ENCODE peak calls at places on chromosome X, in nine cellular contexts. One of them, this sample, is unnamed.

GRCh38 chrX:2342878-2343277 is 157.9 kb downstream of the DHRSX start:
- DNase-seq in NCI-H187 treated with DMSO at 0.1 percent for 48 hours: no peak
- DNase-seq in GM06990: no peak
- DNase-seq in stimulated activated CD8-positive, alpha-beta memory T cell treated with anti-CD3 and anti-CD28 coated beads, Interleukin-4, amount 100 ng/mL, for 24 hours: no peak
- DNase-seq in NCI-H446: no peak
- DNase-seq in LNCaP clone FGC: no peak
- DNase-seq in kidney: no peak
- DNase-seq in activated CD8-positive, alpha-beta memory T cell treated with anti-CD3 and anti-CD28 coated beads for 24 hours: no peak
- DNase-seq in activated CD4-positive, alpha-beta T cell treated with anti-CD3 and anti-CD28 coated beads for 48 hours: no peak
- DNase-seq in this sample: no peak

GRCh38 chrX:101417190-101417589 is 9.2 kb downstream of the HNRNPH2 start:
- DNase-seq in NCI-H187 treated with DMSO at 0.1 percent for 48 hours: no peak
- DNase-seq in GM06990: no peak
- DNase-seq in stimulated activated CD8-positive, alpha-beta memory T cell treated with anti-CD3 and anti-CD28 coated beads, Interleukin-4, amount 100 ng/mL, for 24 hours: no peak
- DNase-seq in NCI-H446: no peak
- DNase-seq in LNCaP clone FGC: no peak
- DNase-seq in kidney: no peak
- DNase-seq in activated CD8-positive, alpha-beta memory T cell treated with anti-CD3 and anti-CD28 coated beads for 24 hours: no peak
- DNase-seq in activated CD4-positive, alpha-beta T cell treated with anti-CD3 and anti-CD28 coated beads for 48 hours: no peak
- DNase-seq in this sample: no peak

GRCh38 chrX:11465648-11466411 is 172.6 kb downstream of the AMELX start:
- DNase-seq in NCI-H187 treated with DMSO at 0.1 percent for 48 hours: no peak
- DNase-seq in GM06990: no peak
- DNase-seq in stimulated activated CD8-positive, alpha-beta memory T cell treated with anti-CD3 and anti-CD28 coated beads, Interleukin-4, amount 100 ng/mL, for 24 hours: no peak
- DNase-seq in NCI-H446: no peak
- DNase-seq in LNCaP clone FGC: no peak
- DNase-seq in kidney: no peak
- DNase-seq in activated CD8-positive, alpha-beta memory T cell treated with anti-CD3 and anti-CD28 coated beads for 24 hours: no peak
- DNase-seq in activated CD4-positive, alpha-beta T cell treated with anti-CD3 and anti-CD28 coated beads for 48 hours: no peak
- DNase-seq in this sample: no peak

GRCh38 chrX:47380268-47380667 is 9.9 kb downstream of the ZNF157 start:
- DNase-seq in NCI-H187 treated with DMSO at 0.1 percent for 48 hours: no peak
- DNase-seq in GM06990: no peak
- DNase-seq in stimulated activated CD8-positive, alpha-beta memory T cell treated with anti-CD3 and anti-CD28 coated beads, Interleukin-4, amount 100 ng/mL, for 24 hours: peak
- DNase-seq in NCI-H446: no peak
- DNase-seq in LNCaP clone FGC: no peak
- DNase-seq in kidney: no peak
- DNase-seq in activated CD8-positive, alpha-beta memory T cell treated with anti-CD3 and anti-CD28 coated beads for 24 hours: peak
- DNase-seq in activated CD4-positive, alpha-beta T cell treated with anti-CD3 and anti-CD28 coated beads for 48 hours: peak
- DNase-seq in this sample: no peak

GRCh38 chrX:153764786-153765137 is 713 bp downstream of the PLXNB3 start:
- DNase-seq in NCI-H187 treated with DMSO at 0.1 percent for 48 hours: no peak
- DNase-seq in GM06990: peak
- DNase-seq in stimulated activated CD8-positive, alpha-beta memory T cell treated with anti-CD3 and anti-CD28 coated beads, Interleukin-4, amount 100 ng/mL, for 24 hours: no peak
- DNase-seq in NCI-H446: no peak
- DNase-seq in LNCaP clone FGC: no peak
- DNase-seq in kidney: no peak
- DNase-seq in activated CD8-positive, alpha-beta memory T cell treated with anti-CD3 and anti-CD28 coated beads for 24 hours: no peak
- DNase-seq in activated CD4-positive, alpha-beta T cell treated with anti-CD3 and anti-CD28 coated beads for 48 hours: peak
- DNase-seq in this sample: no peak

GRCh38 chrX:28625223-28625622 is 38.0 kb downstream of the IL1RAPL1 start:
- DNase-seq in NCI-H187 treated with DMSO at 0.1 percent for 48 hours: peak
- DNase-seq in GM06990: no peak
- DNase-seq in stimulated activated CD8-positive, alpha-beta memory T cell treated with anti-CD3 and anti-CD28 coated beads, Interleukin-4, amount 100 ng/mL, for 24 hours: no peak
- DNase-seq in NCI-H446: no peak
- DNase-seq in LNCaP clone FGC: no peak
- DNase-seq in kidney: peak
- DNase-seq in activated CD8-positive, alpha-beta memory T cell treated with anti-CD3 and anti-CD28 coated beads for 24 hours: no peak
- DNase-seq in activated CD4-positive, alpha-beta T cell treated with anti-CD3 and anti-CD28 coated beads for 48 hours: no peak
- DNase-seq in this sample: no peak

GRCh38 chrX:129586446-129586845 is 46.4 kb downstream of the OCRL start:
- DNase-seq in NCI-H187 treated with DMSO at 0.1 percent for 48 hours: no peak
- DNase-seq in GM06990: no peak
- DNase-seq in stimulated activated CD8-positive, alpha-beta memory T cell treated with anti-CD3 and anti-CD28 coated beads, Interleukin-4, amount 100 ng/mL, for 24 hours: no peak
- DNase-seq in NCI-H446: no peak
- DNase-seq in LNCaP clone FGC: no peak
- DNase-seq in kidney: no peak
- DNase-seq in activated CD8-positive, alpha-beta memory T cell treated with anti-CD3 and anti-CD28 coated beads for 24 hours: no peak
- DNase-seq in activated CD4-positive, alpha-beta T cell treated with anti-CD3 and anti-CD28 coated beads for 48 hours: no peak
- DNase-seq in this sample: no peak

GRCh38 chrX:111868726-111869638 is 7.0 kb upstream of the TRPC5OS start:
- DNase-seq in NCI-H187 treated with DMSO at 0.1 percent for 48 hours: no peak
- DNase-seq in GM06990: peak
- DNase-seq in stimulated activated CD8-positive, alpha-beta memory T cell treated with anti-CD3 and anti-CD28 coated beads, Interleukin-4, amount 100 ng/mL, for 24 hours: no peak
- DNase-seq in NCI-H446: no peak
- DNase-seq in LNCaP clone FGC: no peak
- DNase-seq in kidney: no peak
- DNase-seq in activated CD8-positive, alpha-beta memory T cell treated with anti-CD3 and anti-CD28 coated beads for 24 hours: no peak
- DNase-seq in activated CD4-positive, alpha-beta T cell treated with anti-CD3 and anti-CD28 coated beads for 48 hours: no peak
- DNase-seq in this sample: no peak

GRCh38 chrX:101550362-101550761 is at the start of gene ARMCX1:
- DNase-seq in NCI-H187 treated with DMSO at 0.1 percent for 48 hours: no peak
- DNase-seq in GM06990: peak
- DNase-seq in stimulated activated CD8-positive, alpha-beta memory T cell treated with anti-CD3 and anti-CD28 coated beads, Interleukin-4, amount 100 ng/mL, for 24 hours: peak
- DNase-seq in NCI-H446: peak
- DNase-seq in LNCaP clone FGC: no peak
- DNase-seq in kidney: peak
- DNase-seq in activated CD8-positive, alpha-beta memory T cell treated with anti-CD3 and anti-CD28 coated beads for 24 hours: peak
- DNase-seq in activated CD4-positive, alpha-beta T cell treated with anti-CD3 and anti-CD28 coated beads for 48 hours: peak
- DNase-seq in this sample: peak

GRCh38 chrX:155757366-155757765 is 123.8 kb upstream of the VAMP7 start:
- DNase-seq in NCI-H187 treated with DMSO at 0.1 percent for 48 hours: no peak
- DNase-seq in GM06990: no peak
- DNase-seq in stimulated activated CD8-positive, alpha-beta memory T cell treated with anti-CD3 and anti-CD28 coated beads, Interleukin-4, amount 100 ng/mL, for 24 hours: no peak
- DNase-seq in NCI-H446: no peak
- DNase-seq in LNCaP clone FGC: no peak
- DNase-seq in kidney: no peak
- DNase-seq in activated CD8-positive, alpha-beta memory T cell treated with anti-CD3 and anti-CD28 coated beads for 24 hours: no peak
- DNase-seq in activated CD4-positive, alpha-beta T cell treated with anti-CD3 and anti-CD28 coated beads for 48 hours: no peak
- DNase-seq in this sample: no peak

GRCh38 chrX:15549189-15550012 is 48.8 kb downstream of the BMX start:
- DNase-seq in NCI-H187 treated with DMSO at 0.1 percent for 48 hours: no peak
- DNase-seq in GM06990: no peak
- DNase-seq in stimulated activated CD8-positive, alpha-beta memory T cell treated with anti-CD3 and anti-CD28 coated beads, Interleukin-4, amount 100 ng/mL, for 24 hours: no peak
- DNase-seq in NCI-H446: no peak
- DNase-seq in LNCaP clone FGC: no peak
- DNase-seq in kidney: no peak
- DNase-seq in activated CD8-positive, alpha-beta memory T cell treated with anti-CD3 and anti-CD28 coated beads for 24 hours: no peak
- DNase-seq in activated CD4-positive, alpha-beta T cell treated with anti-CD3 and anti-CD28 coated beads for 48 hours: no peak
- DNase-seq in this sample: no peak

GRCh38 chrX:675896-676295 is 45.3 kb downstream of the SHOX start:
- DNase-seq in NCI-H187 treated with DMSO at 0.1 percent for 48 hours: no peak
- DNase-seq in GM06990: no peak
- DNase-seq in stimulated activated CD8-positive, alpha-beta memory T cell treated with anti-CD3 and anti-CD28 coated beads, Interleukin-4, amount 100 ng/mL, for 24 hours: no peak
- DNase-seq in NCI-H446: no peak
- DNase-seq in LNCaP clone FGC: no peak
- DNase-seq in kidney: no peak
- DNase-seq in activated CD8-positive, alpha-beta memory T cell treated with anti-CD3 and anti-CD28 coated beads for 24 hours: no peak
- DNase-seq in activated CD4-positive, alpha-beta T cell treated with anti-CD3 and anti-CD28 coated beads for 48 hours: no peak
- DNase-seq in this sample: no peak

GRCh38 chrX:107773206-107773605 is 2.4 kb downstream of the TSC22D3 start:
- DNase-seq in NCI-H187 treated with DMSO at 0.1 percent for 48 hours: no peak
- DNase-seq in GM06990: no peak
- DNase-seq in stimulated activated CD8-positive, alpha-beta memory T cell treated with anti-CD3 and anti-CD28 coated beads, Interleukin-4, amount 100 ng/mL, for 24 hours: no peak
- DNase-seq in NCI-H446: no peak
- DNase-seq in LNCaP clone FGC: no peak
- DNase-seq in kidney: no peak
- DNase-seq in activated CD8-positive, alpha-beta memory T cell treated with anti-CD3 and anti-CD28 coated beads for 24 hours: no peak
- DNase-seq in activated CD4-positive, alpha-beta T cell treated with anti-CD3 and anti-CD28 coated beads for 48 hours: no peak
- DNase-seq in this sample: no peak

GRCh38 chrX:123731258-123731986 is 1.4 kb downstream of the THOC2 start:
- DNase-seq in NCI-H187 treated with DMSO at 0.1 percent for 48 hours: no peak
- DNase-seq in GM06990: no peak
- DNase-seq in stimulated activated CD8-positive, alpha-beta memory T cell treated with anti-CD3 and anti-CD28 coated beads, Interleukin-4, amount 100 ng/mL, for 24 hours: no peak
- DNase-seq in NCI-H446: no peak
- DNase-seq in LNCaP clone FGC: no peak
- DNase-seq in kidney: no peak
- DNase-seq in activated CD8-positive, alpha-beta memory T cell treated with anti-CD3 and anti-CD28 coated beads for 24 hours: no peak
- DNase-seq in activated CD4-positive, alpha-beta T cell treated with anti-CD3 and anti-CD28 coated beads for 48 hours: peak
- DNase-seq in this sample: no peak

GRCh38 chrX:70509078-70509477 is 64.4 kb downstream of the DLG3 start:
- DNase-seq in NCI-H187 treated with DMSO at 0.1 percent for 48 hours: no peak
- DNase-seq in GM06990: no peak
- DNase-seq in stimulated activated CD8-positive, alpha-beta memory T cell treated with anti-CD3 and anti-CD28 coated beads, Interleukin-4, amount 100 ng/mL, for 24 hours: no peak
- DNase-seq in NCI-H446: no peak
- DNase-seq in LNCaP clone FGC: no peak
- DNase-seq in kidney: no peak
- DNase-seq in activated CD8-positive, alpha-beta memory T cell treated with anti-CD3 and anti-CD28 coated beads for 24 hours: no peak
- DNase-seq in activated CD4-positive, alpha-beta T cell treated with anti-CD3 and anti-CD28 coated beads for 48 hours: no peak
- DNase-seq in this sample: no peak

GRCh38 chrX:71616672-71617529 is 1.4 kb downstream of the CXCR3 start:
- DNase-seq in NCI-H187 treated with DMSO at 0.1 percent for 48 hours: no peak
- DNase-seq in GM06990: no peak
- DNase-seq in stimulated activated CD8-positive, alpha-beta memory T cell treated with anti-CD3 and anti-CD28 coated beads, Interleukin-4, amount 100 ng/mL, for 24 hours: no peak
- DNase-seq in NCI-H446: no peak
- DNase-seq in LNCaP clone FGC: no peak
- DNase-seq in kidney: no peak
- DNase-seq in activated CD8-positive, alpha-beta memory T cell treated with anti-CD3 and anti-CD28 coated beads for 24 hours: peak
- DNase-seq in activated CD4-positive, alpha-beta T cell treated with anti-CD3 and anti-CD28 coated beads for 48 hours: no peak
- DNase-seq in this sample: no peak

GRCh38 chrX:30713061-30713525 is 59.9 kb downstream of the GK start:
- DNase-seq in NCI-H187 treated with DMSO at 0.1 percent for 48 hours: no peak
- DNase-seq in GM06990: peak
- DNase-seq in stimulated activated CD8-positive, alpha-beta memory T cell treated with anti-CD3 and anti-CD28 coated beads, Interleukin-4, amount 100 ng/mL, for 24 hours: peak
- DNase-seq in NCI-H446: no peak
- DNase-seq in LNCaP clone FGC: peak
- DNase-seq in kidney: no peak
- DNase-seq in activated CD8-positive, alpha-beta memory T cell treated with anti-CD3 and anti-CD28 coated beads for 24 hours: peak
- DNase-seq in activated CD4-positive, alpha-beta T cell treated with anti-CD3 and anti-CD28 coated beads for 48 hours: peak
- DNase-seq in this sample: no peak

GRCh38 chrX:66022742-66023725 is 16.8 kb downstream of the VSIG4 start:
- DNase-seq in NCI-H187 treated with DMSO at 0.1 percent for 48 hours: no peak
- DNase-seq in GM06990: no peak
- DNase-seq in stimulated activated CD8-positive, alpha-beta memory T cell treated with anti-CD3 and anti-CD28 coated beads, Interleukin-4, amount 100 ng/mL, for 24 hours: no peak
- DNase-seq in NCI-H446: no peak
- DNase-seq in LNCaP clone FGC: no peak
- DNase-seq in kidney: no peak
- DNase-seq in activated CD8-positive, alpha-beta memory T cell treated with anti-CD3 and anti-CD28 coated beads for 24 hours: no peak
- DNase-seq in activated CD4-positive, alpha-beta T cell treated with anti-CD3 and anti-CD28 coated beads for 48 hours: no peak
- DNase-seq in this sample: no peak

GRCh38 chrX:74779175-74779574 is 146.1 kb downstream of the NEXMIF start:
- DNase-seq in NCI-H187 treated with DMSO at 0.1 percent for 48 hours: no peak
- DNase-seq in GM06990: peak
- DNase-seq in stimulated activated CD8-positive, alpha-beta memory T cell treated with anti-CD3 and anti-CD28 coated beads, Interleukin-4, amount 100 ng/mL, for 24 hours: no peak
- DNase-seq in NCI-H446: no peak
- DNase-seq in LNCaP clone FGC: no peak
- DNase-seq in kidney: no peak
- DNase-seq in activated CD8-positive, alpha-beta memory T cell treated with anti-CD3 and anti-CD28 coated beads for 24 hours: no peak
- DNase-seq in activated CD4-positive, alpha-beta T cell treated with anti-CD3 and anti-CD28 coated beads for 48 hours: no peak
- DNase-seq in this sample: no peak

GRCh38 chrX:118644378-118644777 is 83.0 kb upstream of the IL13RA1 start:
- DNase-seq in NCI-H187 treated with DMSO at 0.1 percent for 48 hours: no peak
- DNase-seq in GM06990: no peak
- DNase-seq in stimulated activated CD8-positive, alpha-beta memory T cell treated with anti-CD3 and anti-CD28 coated beads, Interleukin-4, amount 100 ng/mL, for 24 hours: no peak
- DNase-seq in NCI-H446: no peak
- DNase-seq in LNCaP clone FGC: no peak
- DNase-seq in kidney: no peak
- DNase-seq in activated CD8-positive, alpha-beta memory T cell treated with anti-CD3 and anti-CD28 coated beads for 24 hours: no peak
- DNase-seq in activated CD4-positive, alpha-beta T cell treated with anti-CD3 and anti-CD28 coated beads for 48 hours: no peak
- DNase-seq in this sample: no peak

GRCh38 chrX:13341491-13342101 is 21.7 kb upstream of the ATXN3L start:
- DNase-seq in NCI-H187 treated with DMSO at 0.1 percent for 48 hours: no peak
- DNase-seq in GM06990: no peak
- DNase-seq in stimulated activated CD8-positive, alpha-beta memory T cell treated with anti-CD3 and anti-CD28 coated beads, Interleukin-4, amount 100 ng/mL, for 24 hours: no peak
- DNase-seq in NCI-H446: no peak
- DNase-seq in LNCaP clone FGC: no peak
- DNase-seq in kidney: no peak
- DNase-seq in activated CD8-positive, alpha-beta memory T cell treated with anti-CD3 and anti-CD28 coated beads for 24 hours: no peak
- DNase-seq in activated CD4-positive, alpha-beta T cell treated with anti-CD3 and anti-CD28 coated beads for 48 hours: no peak
- DNase-seq in this sample: no peak

GRCh38 chrX:100926453-100926852 is 2.3 kb downstream of the XKRX start:
- DNase-seq in NCI-H187 treated with DMSO at 0.1 percent for 48 hours: no peak
- DNase-seq in GM06990: no peak
- DNase-seq in stimulated activated CD8-positive, alpha-beta memory T cell treated with anti-CD3 and anti-CD28 coated beads, Interleukin-4, amount 100 ng/mL, for 24 hours: no peak
- DNase-seq in NCI-H446: no peak
- DNase-seq in LNCaP clone FGC: no peak
- DNase-seq in kidney: no peak
- DNase-seq in activated CD8-positive, alpha-beta memory T cell treated with anti-CD3 and anti-CD28 coated beads for 24 hours: no peak
- DNase-seq in activated CD4-positive, alpha-beta T cell treated with anti-CD3 and anti-CD28 coated beads for 48 hours: no peak
- DNase-seq in this sample: no peak

GRCh38 chrX:38018734-38019410 is 12.5 kb downstream of the SYTL5 start:
- DNase-seq in NCI-H187 treated with DMSO at 0.1 percent for 48 hours: no peak
- DNase-seq in GM06990: no peak
- DNase-seq in stimulated activated CD8-positive, alpha-beta memory T cell treated with anti-CD3 and anti-CD28 coated beads, Interleukin-4, amount 100 ng/mL, for 24 hours: no peak
- DNase-seq in NCI-H446: no peak
- DNase-seq in LNCaP clone FGC: no peak
- DNase-seq in kidney: peak
- DNase-seq in activated CD8-positive, alpha-beta memory T cell treated with anti-CD3 and anti-CD28 coated beads for 24 hours: no peak
- DNase-seq in activated CD4-positive, alpha-beta T cell treated with anti-CD3 and anti-CD28 coated beads for 48 hours: no peak
- DNase-seq in this sample: no peak